ENCODE peak calls at places on chromosomes 12 and 14, in eight cellular contexts. V, M, C, K, Y, D, H and J are unnamed samples.
A peak's percentile ranks its signal among the peaks of the same experiment; 100 is the strongest.

GRCh38 chr12:104516821-104517220 is 60.1 kb downstream of the CHST11 start:
- DNase-seq in V (no peak), M (no peak), C (no peak), K (no peak), Y (no peak), D (no peak), H (no peak), J (no peak)

GRCh38 chr12:15151141-15152091 is 69.8 kb downstream of the RERG start:
- DNase-seq in V (no peak), M (peak; percentile 3), C (no peak), K (no peak), Y (peak; percentile 44), D (no peak), H (peak; percentile 42), J (peak; percentile 49)

GRCh38 chr12:40946612-40947194 is 241.4 kb upstream of the PDZRN4 start:
- DNase-seq in V (no peak), M (peak; percentile 32), C (no peak), K (no peak), Y (peak; percentile 57), D (no peak), H (peak; percentile 53), J (peak; percentile 55)

GRCh38 chr14:93035917-93036651 is 79.6 kb downstream of the ITPK1 start:
- DNase-seq in V (peak; percentile 82), M (no peak), C (peak; percentile 78), K (peak; percentile 43), Y (peak; percentile 74), D (peak; percentile 52), H (peak; percentile 39), J (peak; percentile 36)

GRCh38 chr12:93521225-93521854 is 51.1 kb upstream of the SOCS2 start:
- DNase-seq in V (no peak), M (no peak), C (no peak), K (no peak), Y (peak; percentile 54), D (no peak), H (no peak), J (no peak)

GRCh38 chr14:75969891-75970290 is 11.9 kb downstream of the TGFB3 start:
- DNase-seq in V (no peak), M (no peak), C (no peak), K (no peak), Y (no peak), D (no peak), H (peak; percentile 22), J (peak; percentile 31)

GRCh38 chr12:100826323-100826722 is 31.7 kb downstream of the ANO4 start:
- DNase-seq in V (no peak), M (peak; percentile 43), C (no peak), K (peak; percentile 32), Y (peak; percentile 73), D (no peak), H (peak; percentile 61), J (peak; percentile 74)

GRCh38 chr14:63940387-63940786 is 87.6 kb downstream of the SYNE2 start:
- DNase-seq in V (no peak), M (peak; percentile 54), C (no peak), K (no peak), Y (no peak), D (no peak), H (no peak), J (no peak)

GRCh38 chr12:74539261-74539660 is 1.6 kb downstream of the ATXN7L3B start:
- DNase-seq in V (no peak), M (peak; percentile 5), C (no peak), K (no peak), Y (no peak), D (no peak), H (peak; percentile 7), J (no peak)

GRCh38 chr12:101616027-101616494 is 21.3 kb downstream of the MYBPC1 start:
- DNase-seq in V (no peak), M (peak; percentile 27), C (peak; percentile 72), K (no peak), Y (peak; percentile 20), D (no peak), H (peak; percentile 22), J (peak; percentile 3)

GRCh38 chr12:62632521-62632920 is 165.9 kb downstream of the MON2 start:
- DNase-seq in V (peak; percentile 88), M (peak; percentile 27), C (no peak), K (peak; percentile 54), Y (no peak), D (no peak), H (no peak), J (no peak)

DNA sequence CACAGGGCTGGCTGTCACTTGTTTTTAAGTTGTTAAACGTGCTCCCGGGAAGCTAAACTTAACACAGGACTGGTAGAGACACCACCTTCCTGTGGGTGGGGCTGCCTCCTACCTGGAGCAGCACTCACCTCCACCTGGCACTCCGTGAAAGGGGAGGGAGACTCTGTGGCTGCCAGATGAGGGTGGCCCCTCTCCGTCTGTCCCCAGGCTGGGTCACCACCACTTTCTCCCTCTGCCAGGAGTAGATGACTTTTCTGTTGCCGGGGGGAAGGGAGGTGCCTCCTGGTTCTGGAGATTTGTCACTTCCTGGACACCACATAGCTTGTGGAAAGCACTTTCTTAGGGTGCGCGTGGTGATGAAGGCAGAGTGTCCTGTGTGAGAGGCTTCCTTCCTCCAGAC is 81.3 kb downstream of the WDR20 start:
- DNase-seq in V (peak; percentile 62), M (no peak), C (peak; percentile 63), K (no peak), Y (peak; percentile 27), D (no peak), H (peak; percentile 77), J (peak; percentile 51)
- TF ChIP-seq CTCF in V (no peak), M (no peak), C (peak; percentile 45), K (no peak), Y (no peak), D (no peak), H (peak; percentile 22), J (no peak)

DNA sequence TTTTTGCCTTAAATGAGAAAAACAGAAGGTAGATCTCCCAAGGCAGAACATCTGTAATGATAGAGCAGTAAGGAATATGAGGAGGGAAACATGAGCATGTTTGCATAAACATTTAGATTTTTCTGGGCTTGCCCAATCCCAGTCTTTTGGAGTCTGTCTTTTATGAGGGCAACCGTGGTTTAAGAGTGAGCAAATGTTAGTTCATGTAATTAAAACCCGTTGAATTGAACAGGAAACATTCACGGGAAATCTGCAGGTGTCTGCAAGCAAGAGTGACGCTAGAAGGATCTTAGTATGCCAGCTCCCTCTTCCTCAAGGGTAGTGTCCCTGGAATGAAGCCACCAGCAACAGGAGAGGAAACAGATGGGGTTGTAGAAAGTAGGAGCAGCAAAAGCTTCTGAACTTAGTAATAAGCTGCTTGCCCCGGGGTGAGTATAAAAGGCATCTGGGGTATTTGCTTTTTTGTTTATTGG is 79.4 kb downstream of the ARF6 start:
- DNase-seq in V (no peak), M (peak; percentile 51), C (peak; percentile 96), K (no peak), Y (peak; percentile 66), D (no peak), H (peak; percentile 90), J (peak; percentile 82)
- H3K4me3 ChIP-seq in V (no peak overlapping the region), M (peak overlapping the region; percentile 37), C (peak overlapping the region; percentile 40), K (no peak overlapping the region), Y (no peak overlapping the region), D (peak overlapping the region; percentile 31), H (peak overlapping the region; percentile 38), J (no peak overlapping the region)

GRCh38 chr12:112450725-112451124 is 32.0 kb downstream of the PTPN11 start:
- DNase-seq in V (no peak), M (no peak), C (no peak), K (no peak), Y (no peak), D (no peak), H (no peak), J (no peak)
- TF ChIP-seq CTCF in V (no peak), M (no peak), C (no peak), K (no peak), Y (no peak), D (no peak), H (no peak), J (no peak)

GRCh38 chr12:122395319-122395718 is 27.1 kb downstream of the CLIP1 start:
- DNase-seq in V (no peak), M (no peak), C (peak; percentile 52), K (no peak), Y (peak; percentile 73), D (no peak), H (peak; percentile 68), J (peak; percentile 85)

GRCh38 chr12:122403115-122403770 is 19.2 kb downstream of the CLIP1 start:
- DNase-seq in V (no peak), M (peak; percentile 75), C (no peak), K (no peak), Y (no peak), D (no peak), H (no peak), J (peak; percentile 39)

GRCh38 chr12:122399592-122400373 is 22.7 kb downstream of the CLIP1 start:
- DNase-seq in V (no peak), M (peak; percentile 87), C (peak; percentile 90), K (peak; percentile 89), Y (peak; percentile 91), D (peak; percentile 58), H (peak; percentile 96), J (peak; percentile 89)

GRCh38 chr12:122402264-122402663 is 20.2 kb downstream of the CLIP1 start:
- DNase-seq in V (no peak), M (no peak), C (no peak), K (no peak), Y (no peak), D (no peak), H (no peak), J (no peak)

GRCh38 chr12:122399254-122399591 is 23.2 kb downstream of the CLIP1 start:
- DNase-seq in V (no peak), M (no peak), C (peak; percentile 34), K (no peak), Y (no peak), D (no peak), H (no peak), J (no peak)
- H3K4me3 ChIP-seq in V (peak overlapping the region; percentile 52), M (no peak overlapping the region), C (peak overlapping the region; percentile 46), K (peak overlapping the region; percentile 28), Y (no peak overlapping the region), D (no peak overlapping the region), H (peak overlapping the region; percentile 62), J (no peak overlapping the region)

GRCh38 chr12:29030006-29030405 is 119.1 kb upstream of the FAR2 start:
- DNase-seq in V (no peak), M (no peak), C (no peak), K (no peak), Y (no peak), D (no peak), H (peak; percentile 37), J (peak; percentile 27)

GRCh38 chr12:29023436-29024076 is 125.5 kb upstream of the FAR2 start:
- DNase-seq in V (no peak), M (no peak), C (no peak), K (no peak), Y (peak; percentile 29), D (no peak), H (no peak), J (peak; percentile 10)

GRCh38 chr12:29025936-29026335 is 123.1 kb upstream of the FAR2 start:
- DNase-seq in V (no peak), M (no peak), C (no peak), K (no peak), Y (no peak), D (no peak), H (no peak), J (no peak)

GRCh38 chr12:29026419-29026818 is 122.7 kb upstream of the FAR2 start:
- DNase-seq in V (no peak), M (no peak), C (no peak), K (no peak), Y (no peak), D (no peak), H (peak; percentile 28), J (no peak)

GRCh38 chr12:29024117-29024516 is 125.0 kb upstream of the FAR2 start:
- DNase-seq in V (no peak), M (no peak), C (no peak), K (no peak), Y (no peak), D (no peak), H (peak; percentile 61), J (peak; percentile 14)
- TF ChIP-seq CTCF in V (no peak), M (peak; percentile 5), C (peak; percentile 42), K (no peak), Y (peak; percentile 38), D (no peak), H (peak; percentile 96), J (peak; percentile 19)

GRCh38 chr12:53489242-53489915 is 9.9 kb downstream of the MAP3K12 start:
- DNase-seq in V (no peak), M (no peak), C (no peak), K (no peak), Y (no peak), D (no peak), H (no peak), J (no peak)
- H3K4me3 ChIP-seq in V (no peak overlapping the region), M (no peak overlapping the region), C (no peak overlapping the region), K (no peak overlapping the region), Y (no peak overlapping the region), D (no peak overlapping the region), H (no peak overlapping the region), J (no peak overlapping the region)